ENCODE peak calls at places on chromosomes 1 and 21, in four cellular contexts. T is K562, N is HepG2, Z is HCT116. J is an unnamed sample. For H3K36me3, the result is how much of the 10 kb centered on the place peaks cover.

GRCh38 chr1:156697481-156697880 is 7.9 kb downstream of the CRABP2 start:
- DNase-seq in T (no peak), N (no peak), Z (no peak), J (no peak)

GRCh38 chr1:230185076-230186001 is 118.3 kb downstream of the GALNT2 start:
- DNase-seq in T (no peak), N (no peak), Z (no peak), J (no peak)

GRCh38 chr1:24027838-24028468 is 47.8 kb upstream of the SRSF10 start:
- DNase-seq in T (no peak), N (peak), Z (no peak), J (no peak)

GRCh38 chr1:200029624-200030074 is 2.1 kb downstream of the NR5A2 start:
- DNase-seq in T (no peak), N (no peak), Z (no peak), J (no peak)

GRCh38 chr1:208951908-208952307 is 631.6 kb upstream of the CAMK1G start:
- DNase-seq in T (no peak), N (no peak), Z (no peak), J (no peak)

GRCh38 chr1:24933468-24933867 is 3.4 kb upstream of the RUNX3 start:
- DNase-seq in T (no peak), N (no peak), Z (no peak), J (no peak)

GRCh38 chr1:203544485-203544884 is 50.5 kb downstream of the OPTC start:
- DNase-seq in T (no peak), N (no peak), Z (no peak), J (no peak)

GRCh38 chr1:184485731-184486723 is 99.2 kb downstream of the C1orf21 start:
- DNase-seq in T (no peak), N (no peak), Z (no peak), J (no peak)

GRCh38 chr1:78095618-78096416 is 50.1 kb downstream of the GIPC2 start:
- DNase-seq in T (no peak), N (no peak), Z (no peak), J (no peak)

GRCh38 chr1:202199141-202199889 is 5.7 kb downstream of the LGR6 start:
- DNase-seq in T (no peak), N (no peak), Z (no peak), J (no peak)

GRCh38 chr1:243575070-243575469 is 275.0 kb downstream of the AKT3 start:
- DNase-seq in T (no peak), N (no peak), Z (no peak), J (no peak)

GRCh38 chr1:21626921-21627339 is 42.2 kb downstream of the RAP1GAP start:
- DNase-seq in T (peak), N (no peak), Z (no peak), J (no peak)

GRCh38 chr1:58997637-58998036 is 213.8 kb upstream of the JUN start:
- DNase-seq in T (no peak), N (no peak), Z (no peak), J (no peak)

GRCh38 chr21:27155130-27155500 is 188.2 kb upstream of the ADAMTS5 start:
- DNase-seq in T (no peak), N (no peak), Z (no peak), J (no peak)

GRCh38 chr1:44676484-44677200 is 2.1 kb downstream of the ARMH1 start:
- DNase-seq in T (no peak), N (no peak), Z (no peak), J (no peak)

GRCh38 chr1:160748182-160748876 is 9.3 kb downstream of the SLAMF7 start:
- DNase-seq in T (peak), N (no peak), Z (no peak), J (no peak)

GRCh38 chr1:222106369-222106768 is 364.5 kb upstream of the DUSP10 start:
- DNase-seq in T (no peak), N (no peak), Z (no peak), J (no peak)

GRCh38 chr1:64966158-64966963 is at the start of gene JAK1:
- DNase-seq in T (peak), N (peak), Z (no peak), J (no peak)

GRCh38 chr1:19877351-19877750 is 4.8 kb upstream of the OTUD3 start:
- DNase-seq in T (no peak), N (no peak), Z (no peak), J (no peak)

DNA sequence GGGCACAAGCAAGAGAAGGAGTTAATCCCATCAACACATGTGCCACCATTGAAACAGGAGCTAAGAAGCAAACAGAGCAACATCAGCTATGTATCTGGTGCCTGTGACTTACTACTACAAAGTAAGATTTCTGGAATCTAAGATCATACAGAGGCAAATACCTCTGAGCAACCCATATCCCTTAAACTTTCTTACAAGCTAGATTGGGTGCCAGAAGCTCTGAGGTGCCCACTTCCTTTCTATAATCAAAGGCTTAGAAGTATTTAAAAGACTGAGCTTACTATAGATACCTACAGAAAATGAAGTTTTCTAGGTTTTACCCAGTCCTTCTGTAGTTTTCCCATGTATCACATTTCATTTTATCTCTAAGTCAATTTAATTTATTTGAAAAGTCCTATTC is 44.4 kb upstream of the ADAM30 start:
- DNase-seq in T (no peak), N (no peak), Z (no peak), J (no peak)
- H3K36me3 ChIP-seq in T (under half), N (under half), Z (under half), J (under half)

DNA sequence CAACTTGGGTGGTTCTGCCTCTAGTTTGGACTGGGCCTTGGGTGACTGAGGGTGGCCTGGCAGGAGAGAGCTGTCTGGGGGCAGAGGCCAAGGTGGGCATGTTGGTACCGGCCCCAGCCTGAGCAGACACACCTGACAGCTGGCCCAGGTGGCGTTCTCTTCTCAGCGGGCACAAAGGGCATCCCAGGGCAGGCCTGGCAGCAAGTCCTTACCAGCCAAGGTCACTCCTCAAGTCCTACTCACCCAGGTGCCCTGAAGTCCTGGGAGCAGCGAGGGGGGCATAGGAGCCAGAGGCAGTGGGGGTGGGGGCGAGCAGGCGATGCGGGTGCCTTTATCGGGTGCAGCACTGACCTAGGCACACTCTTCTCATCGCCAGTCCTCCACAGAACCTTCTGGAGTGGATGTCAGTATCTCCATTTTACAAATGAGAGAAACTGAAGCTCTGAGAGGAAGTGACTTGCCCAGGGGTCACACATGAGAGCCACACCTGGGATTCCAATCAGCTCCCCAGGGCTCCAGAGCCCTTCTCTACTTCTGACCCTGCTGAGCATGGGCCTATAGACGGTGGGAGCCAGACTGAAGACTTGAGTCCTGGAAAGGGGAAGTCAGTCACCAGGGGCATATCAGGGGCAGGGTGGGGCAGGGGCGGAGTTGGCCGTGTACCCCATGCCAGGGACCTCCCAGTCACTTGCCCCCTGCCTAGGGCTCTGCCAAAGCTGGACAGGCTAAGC is 589 bp upstream of the SLC25A34 start:
- DNase-seq in T (no peak), N (no peak), Z (no peak), J (no peak)
- H3K27ac ChIP-seq in T (no peak), N (no peak), Z (no peak), J (no peak)

DNA sequence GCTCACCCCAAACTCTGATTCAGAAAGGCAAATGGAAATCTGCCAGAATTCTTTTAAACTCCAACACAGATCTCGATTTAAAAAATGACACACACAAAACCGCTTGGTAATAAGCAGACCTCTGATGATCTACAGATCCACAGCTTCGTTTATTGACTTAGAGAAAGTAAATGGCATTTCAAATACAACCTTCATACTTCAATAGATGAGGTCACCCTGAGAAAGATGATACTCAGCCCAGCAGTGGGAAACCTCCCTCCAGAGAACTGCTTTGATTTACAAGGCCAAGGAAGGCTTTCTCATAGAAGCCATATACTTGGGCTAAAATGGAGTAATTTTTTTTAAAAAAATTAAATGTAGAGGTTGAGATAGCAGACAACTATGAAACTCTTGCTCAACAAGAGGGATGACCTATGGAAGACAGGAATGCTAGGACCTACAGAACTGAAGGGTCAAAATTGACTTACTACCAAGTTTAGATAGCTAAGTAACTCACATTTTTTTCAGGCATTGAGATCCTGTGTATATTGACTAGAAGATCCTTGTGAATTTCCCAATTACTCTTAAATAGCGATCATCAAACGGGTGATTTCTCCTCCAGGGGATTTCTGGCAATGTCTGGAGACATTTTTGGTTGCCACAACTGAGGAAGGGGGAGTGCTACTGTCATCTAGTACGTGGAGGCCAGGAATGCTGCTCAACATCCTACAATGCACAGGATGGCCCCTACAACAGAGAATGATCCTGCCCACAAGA is 143.9 kb downstream of the CLIC6 start:
- DNase-seq in T (no peak), N (peak), Z (no peak), J (peak)
- TF ChIP-seq TCF7L2 in T (no peak), N (no peak), Z (no peak), J (no peak)

GRCh38 chr1:166766942-166767341 is 72.3 kb upstream of the POGK start:
- DNase-seq in T (no peak), N (no peak), Z (no peak), J (no peak)

DNA sequence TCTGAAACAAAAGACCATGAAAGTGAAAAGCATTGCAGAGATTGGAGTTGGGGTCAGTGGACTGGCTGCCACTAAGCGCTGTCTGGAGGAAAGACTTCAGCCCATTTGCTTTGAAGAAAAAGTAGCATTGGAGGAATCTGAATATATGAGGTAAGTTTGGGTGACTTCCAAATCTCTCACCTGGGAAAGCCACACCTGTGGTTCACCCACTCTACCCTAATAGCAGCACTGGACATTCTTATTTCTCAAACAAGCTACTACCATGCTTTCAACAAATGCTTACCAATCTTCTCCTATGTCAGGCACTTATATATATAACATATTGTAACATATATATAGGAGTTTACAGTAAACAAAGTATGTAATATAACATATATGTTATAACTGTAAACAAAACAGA is 76.0 kb upstream of the POGK start:
- DNase-seq in T (no peak), N (no peak), Z (no peak), J (no peak)
- H3K36me3 ChIP-seq in T (under half), N (under half), Z (under half), J (under half)

GRCh38 chr1:51729156-51729823 is 112.4 kb downstream of the OSBPL9 start:
- DNase-seq in T (peak), N (peak), Z (peak), J (peak)
- H3K27ac ChIP-seq in T (peak), N (peak), Z (peak), J (peak)

DNA sequence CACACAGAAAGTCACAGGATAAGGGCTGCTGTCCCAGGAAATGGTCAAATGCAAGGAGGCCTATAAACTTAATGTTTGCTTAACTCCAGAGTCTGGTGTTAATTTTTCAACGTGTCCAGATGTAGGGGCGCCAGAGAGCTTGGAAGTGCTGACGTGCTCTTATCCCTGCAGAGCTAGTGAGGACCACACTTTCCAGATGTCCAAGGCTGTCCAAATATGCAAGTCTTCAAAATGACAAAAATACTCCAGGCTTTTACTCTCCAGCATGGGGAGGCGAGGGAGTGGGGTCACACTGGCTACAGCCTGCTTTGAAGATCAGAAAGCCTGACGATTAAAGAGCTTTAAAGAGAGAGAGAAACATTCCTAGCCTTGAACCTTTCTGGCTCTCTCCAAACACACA is 57.6 kb downstream of the ABCA4 start:
- DNase-seq in T (no peak), N (peak), Z (peak), J (no peak)
- TF ChIP-seq TCF7L2 in T (no peak), N (no peak), Z (peak), J (no peak)

DNA sequence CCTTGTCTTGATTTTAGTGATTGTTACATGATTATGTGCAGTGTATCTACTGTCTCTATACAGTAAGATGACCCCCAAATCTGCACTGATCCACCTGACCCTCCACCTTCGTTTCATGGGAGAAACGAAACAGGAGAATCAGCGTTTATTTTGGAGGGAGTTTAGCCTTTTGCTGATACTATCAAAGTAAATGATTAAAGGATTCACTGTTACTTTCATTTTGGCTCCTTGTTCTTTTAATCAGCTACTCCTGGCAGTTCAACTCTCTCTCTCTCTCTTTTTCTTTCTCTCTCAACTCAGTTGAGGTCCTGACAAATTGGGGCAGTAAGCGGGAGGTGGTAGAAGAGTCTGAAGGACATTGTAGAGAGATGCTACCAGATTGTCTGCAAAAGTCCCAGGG is 9.9 kb upstream of the OR6K3 start:
- DNase-seq in T (no peak), N (no peak), Z (no peak), J (no peak)
- H3K36me3 ChIP-seq in T (under half), N (under half), Z (under half), J (under half)

J was measured in Panc1.